ENCODE peak calls at places on chromosomes 16 and 17, in six cellular contexts. S is H1, B is neuronal stem cell, A is mesenchymal stem cell, J is IMR-90, F is trophoblast cell. M is an unnamed sample. For H3K4me1, the result is how much of the 10 kb centered on the place peaks cover.

GRCh38 chr16:67199011-67199807 is at the start of gene ELMO3:
- DNase-seq in S (no peak), B (peak), A (no peak), J (no peak), F (peak), M (peak)

GRCh38 chr16:21994856-21995465 is 6.0 kb downstream of the PDZD9 start:
- DNase-seq in B (no peak), A (no peak), J (no peak), S (no peak), F (peak), M (peak)

GRCh38 chr17:8966926-8967325 is 1.4 kb upstream of the PIK3R5 start:
- DNase-seq in A (no peak), F (peak), J (no peak), B (no peak), S (no peak), M (no peak)

GRCh38 chr16:67397812-67398545 is 4.7 kb upstream of the TPPP3 start:
- DNase-seq in F (no peak), B (no peak), J (no peak), S (no peak), A (no peak), M (no peak)

GRCh38 chr17:44385287-44386181 is 3.9 kb downstream of the ITGA2B start:
- DNase-seq in J (peak), A (peak), B (peak), S (peak), F (peak), M (peak)

GRCh38 chr16:75254359-75254837 is 3.0 kb upstream of the BCAR1 start:
- DNase-seq in J (peak), F (peak), S (no peak), B (no peak), A (peak), M (peak)

GRCh38 chr17:52158450-52159042 is at the start of gene CA10:
- DNase-seq in B (peak), A (no peak), F (no peak), J (no peak), S (peak), M (peak)

GRCh38 chr16:89325861-89326471 is 108.5 kb downstream of the ZNF778 start:
- DNase-seq in B (no peak), J (peak), S (no peak), F (peak), A (peak), M (no peak)

GRCh38 chr17:42779942-42780815 is at the start of gene WNK4:
- DNase-seq in F (peak), A (peak), B (peak), S (no peak), J (no peak), M (peak)

GRCh38 chr16:57503366-57503765 is 17.1 kb upstream of the DOK4 start:
- DNase-seq in J (no peak), F (no peak), A (no peak), S (no peak), B (no peak), M (peak)

GRCh38 chr17:17751489-17751995 is 70.3 kb downstream of the RAI1 start:
- DNase-seq in B (no peak), F (peak), J (no peak), A (no peak), S (no peak), M (no peak)

GRCh38 chr17:75840779-75841123 is 3.5 kb downstream of the UNC13D start:
- DNase-seq in J (no peak), S (no peak), A (no peak), B (no peak), F (no peak), M (no peak)

GRCh38 chr17:32927724-32928526 is at the start of gene TMEM98:
- DNase-seq in F (no peak), A (peak), S (no peak), B (peak), J (peak), M (peak)

GRCh38 chr17:29102046-29102445 is 59.1 kb downstream of the PIPOX start:
- DNase-seq in A (no peak), J (no peak), S (no peak), B (no peak), F (no peak), M (no peak)

GRCh38 chr17:27354491-27355081 is 60.7 kb downstream of the WSB1 start:
- DNase-seq in J (no peak), S (no peak), F (peak), B (no peak), A (no peak), M (no peak)

GRCh38 chr17:3558603-3559269 is 1.1 kb upstream of the TRPV3 start:
- DNase-seq in S (no peak), B (no peak), F (peak), A (peak), J (peak), M (peak)

GRCh38 chr17:47995241-47995935 is 24.5 kb downstream of the CDK5RAP3 start:
- DNase-seq in F (no peak), J (no peak), B (peak), A (no peak), S (no peak), M (peak)

GRCh38 chr17:17269926-17270773 is 10.9 kb downstream of the COPS3 start:
- DNase-seq in S (no peak), J (no peak), B (no peak), F (no peak), A (peak), M (peak)

GRCh38 chr16:68083861-68084503 is 1.2 kb upstream of the NFATC3 start:
- DNase-seq in F (peak), B (peak), A (peak), J (peak), S (no peak), M (no peak)

GRCh38 chr17:49229076-49229804 is 1.3 kb downstream of the PHOSPHO1 start:
- DNase-seq in F (no peak), A (no peak), S (no peak), J (no peak), B (no peak), M (no peak)

GRCh38 chr17:63443053-63443452 is 3.1 kb downstream of the CYB561 start:
- DNase-seq in S (no peak), B (no peak), F (no peak), J (no peak), A (no peak), M (no peak)

GRCh38 chr17:60108712-60109111 is 30.0 kb upstream of the HEATR6 start:
- DNase-seq in J (no peak), B (no peak), F (no peak), S (no peak), A (no peak), M (no peak)

GRCh38 chr17:46820592-46821450 is 2.3 kb upstream of the WNT3 start:
- DNase-seq in S (no peak), B (no peak), A (no peak), F (no peak), J (no peak), M (peak)

GRCh38 chr17:46818319-46818928 is at the start of gene WNT3:
- DNase-seq in S (no peak), A (no peak), F (no peak), J (no peak), B (no peak), M (peak)

GRCh38 chr17:46821482-46822387 is 3.2 kb upstream of the WNT3 start:
- DNase-seq in B (no peak), F (no peak), J (no peak), A (no peak), S (no peak), M (peak)

GRCh38 chr17:46818929-46819859 is 702 bp upstream of the WNT3 start:
- DNase-seq in S (no peak), J (no peak), A (peak), B (peak), F (peak), M (peak)

GRCh38 chr17:46819906-46820351 is 1.4 kb upstream of the WNT3 start:
- DNase-seq in F (no peak), J (no peak), B (no peak), A (no peak), S (no peak), M (peak)
- H2BK120ac ChIP-seq in F (peak), J (no peak), B (no peak), A (no peak), S (peak), M (no peak)

GRCh38 chr16:10312023-10312422 is 73.8 kb upstream of the ATF7IP2 start:
- DNase-seq in B (no peak), A (no peak), F (no peak), J (no peak), S (no peak), M (no peak)
- H2AFZ ChIP-seq in B (no peak), A (no peak), F (no peak), J (no peak), S (no peak), M (no peak)

GRCh38 chr16:83932955-83933673 is 19.9 kb upstream of the OSGIN1 start:
- DNase-seq in B (no peak), S (no peak), J (peak), F (no peak), A (peak), M (no peak)

GRCh38 chr16:83929811-83930555 is 23.1 kb upstream of the OSGIN1 start:
- DNase-seq in S (no peak), B (no peak), A (no peak), F (peak), J (no peak), M (no peak)

GRCh38 chr16:83932304-83932703 is 20.7 kb upstream of the OSGIN1 start:
- DNase-seq in A (no peak), F (no peak), J (no peak), B (no peak), S (no peak), M (no peak)

GRCh38 chr16:83931556-83931955 is 21.5 kb upstream of the OSGIN1 start:
- DNase-seq in S (no peak), J (no peak), A (no peak), B (no peak), F (no peak), M (no peak)

GRCh38 chr16:83930730-83931500 is 22.1 kb upstream of the OSGIN1 start:
- DNase-seq in F (no peak), B (no peak), A (no peak), S (no peak), J (no peak), M (no peak)
- H3K4me1 ChIP-seq in F (under half), B (under half), A (under half), S (under half), J (under half), M (under half)

GRCh38 chr16:4179763-4180260 is 62.1 kb downstream of the SRL start:
- DNase-seq in S (no peak), F (peak), A (peak), J (no peak), B (no peak), M (no peak)

GRCh38 chr16:4180511-4180910 is 61.4 kb downstream of the SRL start:
- DNase-seq in F (no peak), S (no peak), A (no peak), B (no peak), J (no peak), M (no peak)

GRCh38 chr16:4182581-4183257 is 59.2 kb downstream of the SRL start:
- DNase-seq in B (no peak), J (no peak), A (no peak), F (peak), S (no peak), M (no peak)

GRCh38 chr16:4184038-4184702 is 57.7 kb downstream of the SRL start:
- DNase-seq in B (no peak), S (no peak), J (no peak), F (no peak), A (no peak), M (peak)

DNA sequence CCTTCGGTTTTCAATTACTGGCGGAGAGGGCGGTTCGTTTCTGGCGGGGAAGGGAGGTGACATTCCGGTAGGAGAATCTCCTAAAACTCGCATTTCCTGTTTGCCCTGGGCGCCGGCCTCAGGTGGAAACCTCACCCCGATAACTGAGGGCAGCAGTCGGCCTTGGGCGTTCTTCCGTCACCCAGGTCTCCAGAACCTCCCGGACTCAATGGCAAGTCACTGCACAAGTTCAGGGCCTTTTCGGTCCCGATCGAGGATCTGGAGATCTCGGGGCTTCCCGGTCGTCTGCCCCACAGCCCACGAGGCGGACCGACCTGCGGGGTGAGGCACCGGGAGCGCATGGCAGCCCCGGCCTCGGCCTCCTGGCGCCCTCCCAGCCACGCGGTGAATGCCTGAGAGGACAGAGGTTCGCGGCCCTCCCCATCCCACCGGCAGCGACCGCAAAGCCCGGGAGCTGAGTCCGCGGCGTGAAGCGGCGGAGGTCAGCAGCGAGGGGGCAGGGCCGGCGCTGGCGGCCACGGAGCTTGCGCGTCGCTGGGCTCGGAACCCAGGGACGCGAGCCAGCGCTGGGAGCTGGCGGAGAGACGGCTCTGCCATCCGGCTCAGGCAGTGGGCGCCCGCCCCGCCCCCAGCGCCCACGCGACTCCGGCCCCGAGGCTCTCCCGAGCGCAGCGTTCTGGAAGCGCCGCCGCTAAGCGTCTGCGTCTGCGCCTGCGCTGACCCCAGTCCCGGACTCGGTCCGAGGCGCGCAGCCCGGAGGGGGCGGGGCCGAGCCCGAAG is 58.4 kb downstream of the SRL start:
- DNase-seq in J (peak), A (peak), B (peak), F (peak), S (peak), M (peak)
- H2BK120ac ChIP-seq in J (peak), A (peak), B (peak), F (peak), S (peak), M (no peak)

DNA sequence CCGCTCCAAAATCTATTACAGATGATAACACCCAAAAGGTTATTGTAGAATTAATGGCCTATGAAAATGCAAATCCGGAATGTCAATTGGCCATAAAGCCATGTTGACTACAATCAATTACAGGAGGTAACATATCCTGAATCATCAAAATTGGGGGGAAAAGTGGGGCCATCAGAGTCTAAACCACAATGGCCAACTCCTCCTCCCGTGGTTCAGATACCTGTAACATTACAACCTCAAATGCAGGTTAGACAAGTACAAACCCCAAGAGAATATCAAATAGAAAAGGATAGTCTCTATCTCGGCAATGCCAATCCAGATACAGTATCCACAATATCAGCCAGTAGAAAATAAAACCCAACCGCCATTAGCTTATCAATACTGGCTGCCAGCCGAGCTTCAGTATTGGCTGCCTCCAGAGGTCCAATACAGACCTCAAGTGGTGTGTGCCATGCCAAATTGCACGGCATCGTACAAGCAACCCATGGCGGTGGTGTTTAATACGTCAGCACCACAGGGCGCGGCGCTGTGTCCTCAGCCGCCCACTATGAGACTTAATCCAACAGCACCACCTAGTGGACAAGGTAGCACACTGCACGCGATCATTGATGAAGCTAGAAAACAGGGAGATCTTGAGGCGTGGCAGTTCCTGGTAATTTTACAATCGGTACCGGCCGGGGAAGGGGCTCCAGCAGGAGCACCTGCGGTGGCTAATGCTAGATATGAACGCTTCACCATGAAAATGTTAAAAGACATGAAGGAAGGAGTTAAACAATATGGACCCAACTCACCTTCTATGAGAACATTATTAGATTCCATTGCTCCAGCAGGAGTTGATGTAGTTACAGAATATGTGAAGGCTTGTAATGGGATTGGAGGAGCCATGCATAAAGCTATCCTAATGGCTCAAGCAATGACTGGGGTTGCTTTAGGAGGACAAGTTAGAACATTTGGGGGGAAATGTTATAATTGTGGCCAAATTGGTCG is 15.2 kb downstream of the FLYWCH1 start:
- DNase-seq in A (peak), B (peak), F (peak), S (no peak), J (peak), M (peak)
- H2AFZ ChIP-seq in A (peak), B (peak), F (no peak), S (no peak), J (peak), M (no peak)

GRCh38 chr16:69922200-69922599 is 28.9 kb upstream of the CLEC18A start:
- DNase-seq in S (no peak), J (no peak), B (no peak), A (no peak), F (no peak), M (no peak)
- H3K4me1 ChIP-seq in S (under half), J (under half), B (under half), A (under half), F (under half), M (under half)

GRCh38 chr16:51545951-51546350 is 394.9 kb upstream of the SALL1 start:
- DNase-seq in F (no peak), S (no peak), B (no peak), J (no peak), A (no peak), M (no peak)
- H2BK120ac ChIP-seq in F (no peak), S (peak), B (no peak), J (no peak), A (no peak), M (no peak)

GRCh38 chr16:86979061-86979460 is 338.1 kb downstream of the C16orf95 start:
- DNase-seq in F (no peak), A (no peak), J (no peak), B (no peak), S (no peak), M (no peak)
- H2AFZ ChIP-seq in F (no peak), A (no peak), J (no peak), B (no peak), S (no peak), M (no peak)

GRCh38 chr17:57580055-57580739 is 164.9 kb downstream of the CCDC182 start:
- DNase-seq in B (no peak), J (no peak), S (no peak), A (no peak), F (no peak), M (no peak)

GRCh38 chr17:57577751-57578607 is 167.1 kb downstream of the CCDC182 start:
- DNase-seq in A (peak), B (peak), F (peak), J (peak), S (no peak), M (no peak)

GRCh38 chr17:57576744-57577143 is 168.4 kb downstream of the CCDC182 start:
- DNase-seq in B (no peak), S (no peak), A (no peak), F (no peak), J (no peak), M (no peak)

GRCh38 chr17:57578608-57578990 is 166.5 kb downstream of the CCDC182 start:
- DNase-seq in A (no peak), J (peak), B (no peak), S (no peak), F (no peak), M (no peak)

DNA sequence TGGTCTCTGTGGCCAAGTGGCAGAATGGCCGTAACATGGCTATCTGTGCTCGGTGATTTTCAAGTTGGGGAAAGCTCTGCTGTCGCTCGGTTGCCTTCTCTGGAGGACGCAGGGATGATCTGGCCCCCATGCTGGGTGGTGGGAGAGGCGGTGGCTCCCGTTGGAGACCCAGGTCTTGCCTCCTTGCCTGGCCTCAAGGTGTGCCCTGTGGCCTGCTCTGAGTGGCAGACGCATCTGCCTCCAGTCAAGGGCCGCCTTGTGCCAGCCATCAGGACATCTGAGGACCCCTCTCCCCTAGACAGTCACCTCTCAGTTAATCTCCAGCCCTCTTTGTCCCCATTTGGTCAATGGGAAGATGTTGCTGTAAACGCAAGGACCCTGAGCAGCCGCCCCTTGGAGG is 165.9 kb downstream of the CCDC182 start:
- DNase-seq in B (no peak), S (no peak), F (no peak), A (no peak), J (no peak), M (no peak)
- H3K4me1 ChIP-seq in B (under half), S (under half), F (under half), A (under half), J (under half), M (under half)

DNA sequence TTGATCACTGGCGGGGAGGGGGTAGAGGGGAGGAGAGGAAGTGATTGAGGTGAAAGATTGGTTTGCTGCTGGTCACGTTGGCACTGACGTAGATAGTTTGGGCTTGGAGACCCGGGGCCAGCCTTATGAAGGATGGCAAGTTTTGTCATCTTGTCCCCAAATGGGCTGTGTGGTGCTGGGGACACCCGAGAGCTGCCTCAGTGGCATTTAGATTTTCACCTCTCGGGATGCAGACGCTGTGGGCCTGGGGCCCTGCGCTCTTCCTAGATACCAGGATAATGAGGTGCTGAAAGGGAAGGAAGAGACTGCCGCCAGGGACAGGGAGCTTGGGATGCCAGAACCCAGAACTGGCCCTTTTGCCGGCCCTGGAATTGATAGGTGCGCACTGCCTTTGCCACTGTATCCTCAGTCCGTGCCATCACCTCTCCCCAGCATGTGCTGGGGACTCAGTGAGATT is 1.4 kb upstream of the SOCS3 start:
- DNase-seq in A (no peak), B (no peak), S (no peak), J (no peak), F (no peak), M (no peak)
- H2BK120ac ChIP-seq in A (peak), B (peak), S (peak), J (peak), F (peak), M (no peak)